ENCODE peak calls at places on chromosome 21, in five cellular contexts. S is posterior cingulate gyrus; A is NCI-H446; I is C1 segment of cervical spinal cord; C is stimulated activated CD4-positive, alpha-beta T cell treated with anti-CD3 and anti-CD28 coated beads, Interleukin-2, amount 100 ng/mL, for 24 hours. P is an unnamed sample.

GRCh38 chr21:44090332-44090731 is 16.9 kb upstream of the PWP2 start:
- DNase-seq in S (no peak), A (no peak), I (no peak), C (no peak), P (no peak)

GRCh38 chr21:44987301-44987885 is 47.6 kb downstream of the SLX9 start:
- DNase-seq in S (peak), A (no peak), I (no peak), C (no peak), P (no peak)

GRCh38 chr21:41663805-41664788 is 102.8 kb downstream of the RIPK4 start:
- DNase-seq in S (peak), A (no peak), I (no peak), C (no peak), P (peak)

GRCh38 chr21:32940079-32941014 is 85.4 kb upstream of the OLIG2 start:
- DNase-seq in S (no peak), A (peak), I (no peak), C (peak), P (peak)

GRCh38 chr21:26810266-26810665 is 34.9 kb downstream of the ADAMTS1 start:
- DNase-seq in S (no peak), A (no peak), I (no peak), C (no peak), P (peak)

GRCh38 chr21:36126166-36126565 is 8.7 kb upstream of the CBR3 start:
- DNase-seq in S (no peak), A (no peak), I (no peak), C (no peak), P (peak)

GRCh38 chr21:45085700-45086099 is 11.3 kb downstream of the ADARB1 start:
- DNase-seq in S (no peak), A (no peak), I (no peak), C (no peak), P (no peak)

GRCh38 chr21:33849839-33850238 is 65.8 kb downstream of the ATP5PO start:
- DNase-seq in S (no peak), A (no peak), I (no peak), C (no peak), P (no peak)

GRCh38 chr21:38223893-38224540 is 32.8 kb upstream of the KCNJ15 start:
- DNase-seq in S (no peak), A (peak), I (no peak), C (peak), P (no peak)